ENCODE peak calls at places on chromosomes 13 and 19, in four cellular contexts. S is AG20443; I is CD8-positive, alpha-beta T cell; B is RPMI7951. N is an unnamed sample.

GRCh38 chr13:34543836-34544235 is 398.2 kb upstream of the NBEA start:
- DNase-seq in S (no peak), I (no peak), B (no peak), N (no peak)

GRCh38 chr13:60134376-60134775 is 29.4 kb downstream of the DIAPH3 start:
- DNase-seq in S (no peak), I (no peak), B (peak; percentile 14), N (no peak)

GRCh38 chr13:27274631-27275030 is 4.0 kb downstream of the RASL11A start:
- DNase-seq in S (no peak), I (no peak), B (no peak), N (no peak)

GRCh38 chr19:2589441-2589840 is 113.1 kb downstream of the GNG7 start:
- DNase-seq in S (no peak), I (no peak), B (no peak), N (no peak)

GRCh38 chr13:40576369-40576768 is 90.1 kb downstream of the FOXO1 start:
- DNase-seq in S (no peak), I (no peak), B (no peak), N (no peak)

GRCh38 chr19:55305983-55306562 is 19.1 kb downstream of the TMEM150B start:
- DNase-seq in S (no peak), I (no peak), B (no peak), N (no peak)

GRCh38 chr19:3618811-3619630 is 7.6 kb downstream of the CACTIN start:
- DNase-seq in S (no peak), I (no peak), B (no peak), N (no peak)

GRCh38 chr13:36385471-36385870 is 39.3 kb upstream of the SPART start:
- DNase-seq in S (no peak), I (no peak), B (peak; percentile 11), N (no peak)

GRCh38 chr19:22052644-22053013 is 345 bp downstream of the ZNF257 start:
- DNase-seq in S (no peak), I (no peak), B (no peak), N (no peak)

GRCh38 chr13:24228852-24229458 is 68.4 kb downstream of the SPATA13 start:
- DNase-seq in S (peak; percentile 66), I (peak; percentile 49), B (peak; percentile 51), N (peak; percentile 51)

GRCh38 chr19:4297901-4298771 is 4.1 kb downstream of the TMIGD2 start:
- DNase-seq in S (no peak), I (peak; percentile 22), B (peak; percentile 25), N (no peak)

GRCh38 chr19:11191934-11192333 is 5.4 kb downstream of the KANK2 start:
- DNase-seq in S (no peak), I (no peak), B (no peak), N (no peak)

GRCh38 chr19:31118926-31119325 is 230.3 kb downstream of the TSHZ3 start:
- DNase-seq in S (no peak), I (no peak), B (no peak), N (peak; percentile 36)

GRCh38 chr19:17527326-17527725 is 15.9 kb downstream of the PGLS start:
- DNase-seq in S (no peak), I (no peak), B (no peak), N (no peak)

GRCh38 chr19:51016798-51017683 is 2.5 kb downstream of the KLK10 start:
- DNase-seq in S (peak; percentile 80), I (peak; percentile 60), B (peak; percentile 37), N (peak; percentile 36)

GRCh38 chr13:74555291-74556001 is 421.2 kb upstream of the KLF12 start:
- DNase-seq in S (no peak), I (no peak), B (no peak), N (no peak)

GRCh38 chr19:41264581-41265375 is 606 bp downstream of the HNRNPUL1 start:
- DNase-seq in S (peak; percentile 52), I (peak; percentile 56), B (peak; percentile 59), N (peak; percentile 51)

GRCh38 chr19:35995655-35995993 is 636 bp downstream of the SDHAF1 start:
- DNase-seq in S (peak; percentile 63), I (no peak), B (peak; percentile 47), N (peak; percentile 61)

GRCh38 chr19:11781295-11782057 is 14.7 kb downstream of the ZNF441 start:
- DNase-seq in S (no peak), I (no peak), B (no peak), N (no peak)

GRCh38 chr13:44768775-44769578 is 192.8 kb upstream of the TSC22D1 start:
- DNase-seq in S (no peak), I (no peak), B (no peak), N (no peak)

GRCh38 chr19:41927810-41928192 is 448 bp downstream of the ERFL start:
- DNase-seq in S (no peak), I (peak; percentile 41), B (no peak), N (no peak)